ENCODE peak calls at places on chromosomes 5 and 9, in eight cellular contexts. One of them, this sample, is unnamed.

GRCh38 chr5:94698189-94698588 is 79.7 kb downstream of the SLF1 start:
- DNase-seq in gastrocnemius medialis: no peak
- DNase-seq in tibial nerve: no peak
- DNase-seq in upper lobe of right lung: no peak
- DNase-seq in sigmoid colon: no peak
- DNase-seq in heart right ventricle: no peak
- DNase-seq in suprapubic skin: no peak
- DNase-seq in colonic mucosa: no peak
- DNase-seq in this sample: no peak

GRCh38 chr9:134657666-134658377 is 16.2 kb downstream of the COL5A1 start:
- DNase-seq in tibial nerve: no peak
- DNase-seq in colonic mucosa: no peak
- DNase-seq in gastrocnemius medialis: no peak
- DNase-seq in upper lobe of right lung: peak
- DNase-seq in heart right ventricle: no peak
- DNase-seq in suprapubic skin: no peak
- DNase-seq in sigmoid colon: peak
- DNase-seq in this sample: no peak

GRCh38 chr9:76932778-76933177 is 26.9 kb upstream of the PRUNE2 start:
- DNase-seq in gastrocnemius medialis: no peak
- DNase-seq in suprapubic skin: no peak
- DNase-seq in sigmoid colon: no peak
- DNase-seq in tibial nerve: no peak
- DNase-seq in colonic mucosa: no peak
- DNase-seq in upper lobe of right lung: no peak
- DNase-seq in heart right ventricle: no peak
- DNase-seq in this sample: no peak

GRCh38 chr5:66642538-66642937 is 46.3 kb downstream of the MAST4 start:
- DNase-seq in upper lobe of right lung: no peak
- DNase-seq in suprapubic skin: no peak
- DNase-seq in sigmoid colon: no peak
- DNase-seq in colonic mucosa: no peak
- DNase-seq in tibial nerve: no peak
- DNase-seq in heart right ventricle: no peak
- DNase-seq in gastrocnemius medialis: no peak
- DNase-seq in this sample: no peak

GRCh38 chr5:59034498-59035186 is 451.8 kb downstream of the RAB3C start:
- DNase-seq in suprapubic skin: no peak
- DNase-seq in gastrocnemius medialis: no peak
- DNase-seq in upper lobe of right lung: no peak
- DNase-seq in heart right ventricle: no peak
- DNase-seq in tibial nerve: no peak
- DNase-seq in sigmoid colon: no peak
- DNase-seq in colonic mucosa: no peak
- DNase-seq in this sample: no peak

GRCh38 chr9:38027714-38028113 is 41.3 kb downstream of the SHB start:
- DNase-seq in suprapubic skin: no peak
- DNase-seq in tibial nerve: no peak
- DNase-seq in heart right ventricle: no peak
- DNase-seq in sigmoid colon: no peak
- DNase-seq in colonic mucosa: no peak
- DNase-seq in upper lobe of right lung: no peak
- DNase-seq in gastrocnemius medialis: no peak
- DNase-seq in this sample: no peak

GRCh38 chr9:123957168-123957721 is 27.3 kb upstream of the DENND1A start:
- DNase-seq in tibial nerve: no peak
- DNase-seq in sigmoid colon: no peak
- DNase-seq in colonic mucosa: no peak
- DNase-seq in suprapubic skin: no peak
- DNase-seq in heart right ventricle: no peak
- DNase-seq in upper lobe of right lung: no peak
- DNase-seq in gastrocnemius medialis: no peak
- DNase-seq in this sample: no peak

GRCh38 chr5:176154821-176155220 is 83.4 kb upstream of the SIMC1 start:
- DNase-seq in heart right ventricle: no peak
- DNase-seq in colonic mucosa: no peak
- DNase-seq in gastrocnemius medialis: no peak
- DNase-seq in upper lobe of right lung: no peak
- DNase-seq in suprapubic skin: no peak
- DNase-seq in sigmoid colon: no peak
- DNase-seq in tibial nerve: no peak
- DNase-seq in this sample: no peak

GRCh38 chr5:180169246-180170110 is 39.5 kb downstream of the RASGEF1C start:
- DNase-seq in heart right ventricle: no peak
- DNase-seq in suprapubic skin: no peak
- DNase-seq in gastrocnemius medialis: no peak
- DNase-seq in tibial nerve: no peak
- DNase-seq in colonic mucosa: no peak
- DNase-seq in sigmoid colon: no peak
- DNase-seq in upper lobe of right lung: no peak
- DNase-seq in this sample: no peak

GRCh38 chr5:63263409-63263808 is 684.8 kb downstream of the LRRC70 start:
- DNase-seq in upper lobe of right lung: no peak
- DNase-seq in tibial nerve: no peak
- DNase-seq in sigmoid colon: no peak
- DNase-seq in heart right ventricle: no peak
- DNase-seq in colonic mucosa: no peak
- DNase-seq in suprapubic skin: no peak
- DNase-seq in gastrocnemius medialis: no peak
- DNase-seq in this sample: no peak

GRCh38 chr5:67897980-67898379 is 317.6 kb upstream of the PIK3R1 start:
- DNase-seq in tibial nerve: no peak
- DNase-seq in sigmoid colon: no peak
- DNase-seq in suprapubic skin: no peak
- DNase-seq in heart right ventricle: no peak
- DNase-seq in colonic mucosa: no peak
- DNase-seq in upper lobe of right lung: no peak
- DNase-seq in gastrocnemius medialis: peak
- DNase-seq in this sample: no peak

GRCh38 chr5:61599370-61600140 is 267.5 kb downstream of the ZSWIM6 start:
- DNase-seq in heart right ventricle: no peak
- DNase-seq in colonic mucosa: no peak
- DNase-seq in upper lobe of right lung: no peak
- DNase-seq in suprapubic skin: no peak
- DNase-seq in sigmoid colon: no peak
- DNase-seq in tibial nerve: no peak
- DNase-seq in gastrocnemius medialis: no peak
- DNase-seq in this sample: no peak

GRCh38 chr9:84297162-84297821 is 43.3 kb downstream of the SLC28A3 start:
- DNase-seq in gastrocnemius medialis: no peak
- DNase-seq in colonic mucosa: no peak
- DNase-seq in upper lobe of right lung: no peak
- DNase-seq in suprapubic skin: no peak
- DNase-seq in sigmoid colon: no peak
- DNase-seq in heart right ventricle: no peak
- DNase-seq in tibial nerve: no peak
- DNase-seq in this sample: no peak

GRCh38 chr9:136674786-136675349 is 12.2 kb downstream of the EGFL7 start:
- DNase-seq in sigmoid colon: no peak
- DNase-seq in heart right ventricle: peak
- DNase-seq in suprapubic skin: no peak
- DNase-seq in colonic mucosa: peak
- DNase-seq in gastrocnemius medialis: no peak
- DNase-seq in upper lobe of right lung: peak
- DNase-seq in tibial nerve: no peak
- DNase-seq in this sample: no peak

GRCh38 chr5:35736280-35736679 is 118.6 kb downstream of the SPEF2 start:
- DNase-seq in heart right ventricle: no peak
- DNase-seq in suprapubic skin: no peak
- DNase-seq in colonic mucosa: no peak
- DNase-seq in gastrocnemius medialis: no peak
- DNase-seq in sigmoid colon: no peak
- DNase-seq in tibial nerve: no peak
- DNase-seq in upper lobe of right lung: no peak
- DNase-seq in this sample: no peak

GRCh38 chr5:125559296-125559695 is 812.9 kb upstream of the ZNF608 start:
- DNase-seq in upper lobe of right lung: no peak
- DNase-seq in tibial nerve: no peak
- DNase-seq in sigmoid colon: no peak
- DNase-seq in heart right ventricle: no peak
- DNase-seq in gastrocnemius medialis: no peak
- DNase-seq in suprapubic skin: no peak
- DNase-seq in colonic mucosa: no peak
- DNase-seq in this sample: no peak

GRCh38 chr5:91225848-91226686 is 157.1 kb downstream of the ARRDC3 start:
- DNase-seq in upper lobe of right lung: peak
- DNase-seq in colonic mucosa: peak
- DNase-seq in sigmoid colon: no peak
- DNase-seq in gastrocnemius medialis: no peak
- DNase-seq in suprapubic skin: no peak
- DNase-seq in tibial nerve: no peak
- DNase-seq in heart right ventricle: no peak
- DNase-seq in this sample: no peak

DNA sequence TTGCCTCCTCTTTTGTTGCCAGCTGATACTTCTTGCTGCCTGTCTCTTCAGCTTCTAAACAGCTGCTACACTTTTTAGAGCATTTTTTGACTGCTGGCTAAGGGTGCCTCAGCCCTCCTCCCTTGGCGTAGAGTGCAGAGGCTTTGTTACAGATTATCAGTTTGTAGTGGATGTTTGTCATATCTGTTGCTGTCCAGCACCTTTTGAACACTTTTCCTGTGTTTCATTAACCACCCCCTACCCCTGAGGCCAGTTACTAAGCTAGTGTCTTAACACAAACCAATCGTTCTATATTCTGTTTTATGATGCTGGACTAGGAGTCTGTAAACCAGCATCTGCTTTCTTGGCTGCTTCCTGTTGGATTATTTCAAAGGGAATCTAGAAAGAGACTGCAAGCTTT is 441.5 kb downstream of the DNAH5 start:
- DNase-seq in tibial nerve: no peak
- DNase-seq in gastrocnemius medialis: no peak
- DNase-seq in heart right ventricle: no peak
- DNase-seq in sigmoid colon: no peak
- DNase-seq in colonic mucosa: no peak
- DNase-seq in upper lobe of right lung: no peak
- DNase-seq in suprapubic skin: no peak
- DNase-seq in this sample: no peak
- TF ChIP-seq CTCF in tibial nerve: no peak
- TF ChIP-seq CTCF in gastrocnemius medialis: no peak
- TF ChIP-seq CTCF in heart right ventricle: no peak
- TF ChIP-seq CTCF in sigmoid colon: no peak
- TF ChIP-seq CTCF in colonic mucosa: no peak
- TF ChIP-seq CTCF in upper lobe of right lung: no peak
- TF ChIP-seq CTCF in suprapubic skin: no peak
- TF ChIP-seq CTCF in this sample: no peak

GRCh38 chr9:23555849-23556248 is 270.2 kb downstream of the ELAVL2 start:
- DNase-seq in upper lobe of right lung: no peak
- DNase-seq in suprapubic skin: no peak
- DNase-seq in heart right ventricle: no peak
- DNase-seq in sigmoid colon: no peak
- DNase-seq in gastrocnemius medialis: no peak
- DNase-seq in colonic mucosa: no peak
- DNase-seq in tibial nerve: no peak
- DNase-seq in this sample: no peak

GRCh38 chr9:23556459-23556858 is 269.6 kb downstream of the ELAVL2 start:
- DNase-seq in colonic mucosa: no peak
- DNase-seq in tibial nerve: no peak
- DNase-seq in suprapubic skin: no peak
- DNase-seq in heart right ventricle: no peak
- DNase-seq in gastrocnemius medialis: no peak
- DNase-seq in sigmoid colon: no peak
- DNase-seq in upper lobe of right lung: no peak
- DNase-seq in this sample: no peak

GRCh38 chr9:23552876-23553275 is 273.2 kb downstream of the ELAVL2 start:
- DNase-seq in suprapubic skin: no peak
- DNase-seq in tibial nerve: no peak
- DNase-seq in upper lobe of right lung: no peak
- DNase-seq in sigmoid colon: no peak
- DNase-seq in colonic mucosa: no peak
- DNase-seq in gastrocnemius medialis: no peak
- DNase-seq in heart right ventricle: no peak
- DNase-seq in this sample: no peak

GRCh38 chr9:23551929-23552707 is 273.9 kb downstream of the ELAVL2 start:
- DNase-seq in heart right ventricle: no peak
- DNase-seq in gastrocnemius medialis: no peak
- DNase-seq in sigmoid colon: no peak
- DNase-seq in suprapubic skin: no peak
- DNase-seq in tibial nerve: no peak
- DNase-seq in colonic mucosa: no peak
- DNase-seq in upper lobe of right lung: no peak
- DNase-seq in this sample: no peak

GRCh38 chr9:23554691-23555090 is 271.3 kb downstream of the ELAVL2 start:
- DNase-seq in upper lobe of right lung: no peak
- DNase-seq in sigmoid colon: no peak
- DNase-seq in gastrocnemius medialis: no peak
- DNase-seq in suprapubic skin: no peak
- DNase-seq in heart right ventricle: no peak
- DNase-seq in tibial nerve: no peak
- DNase-seq in colonic mucosa: no peak
- DNase-seq in this sample: no peak
- TF ChIP-seq CTCF in upper lobe of right lung: no peak
- TF ChIP-seq CTCF in sigmoid colon: no peak
- TF ChIP-seq CTCF in gastrocnemius medialis: no peak
- TF ChIP-seq CTCF in suprapubic skin: no peak
- TF ChIP-seq CTCF in heart right ventricle: no peak
- TF ChIP-seq CTCF in tibial nerve: no peak
- TF ChIP-seq CTCF in colonic mucosa: no peak
- TF ChIP-seq CTCF in this sample: no peak

GRCh38 chr9:130451509-130452388 is 7.0 kb downstream of the ASS1 start:
- DNase-seq in sigmoid colon: peak
- DNase-seq in tibial nerve: peak
- DNase-seq in heart right ventricle: peak
- DNase-seq in gastrocnemius medialis: peak
- DNase-seq in upper lobe of right lung: peak
- DNase-seq in colonic mucosa: peak
- DNase-seq in suprapubic skin: no peak
- DNase-seq in this sample: peak
- TF ChIP-seq CTCF in sigmoid colon: peak
- TF ChIP-seq CTCF in tibial nerve: no peak
- TF ChIP-seq CTCF in heart right ventricle: peak
- TF ChIP-seq CTCF in gastrocnemius medialis: no peak
- TF ChIP-seq CTCF in upper lobe of right lung: peak
- TF ChIP-seq CTCF in colonic mucosa: peak
- TF ChIP-seq CTCF in suprapubic skin: peak
- TF ChIP-seq CTCF in this sample: peak

GRCh38 chr9:21070887-21071286 is 6.9 kb downstream of the IFNB1 start:
- DNase-seq in suprapubic skin: no peak
- DNase-seq in sigmoid colon: no peak
- DNase-seq in colonic mucosa: no peak
- DNase-seq in gastrocnemius medialis: no peak
- DNase-seq in tibial nerve: no peak
- DNase-seq in upper lobe of right lung: no peak
- DNase-seq in heart right ventricle: no peak
- DNase-seq in this sample: no peak

GRCh38 chr9:21075484-21075883 is 2.3 kb downstream of the IFNB1 start:
- DNase-seq in colonic mucosa: no peak
- DNase-seq in heart right ventricle: no peak
- DNase-seq in sigmoid colon: no peak
- DNase-seq in upper lobe of right lung: no peak
- DNase-seq in tibial nerve: no peak
- DNase-seq in suprapubic skin: no peak
- DNase-seq in gastrocnemius medialis: no peak
- DNase-seq in this sample: no peak

DNA sequence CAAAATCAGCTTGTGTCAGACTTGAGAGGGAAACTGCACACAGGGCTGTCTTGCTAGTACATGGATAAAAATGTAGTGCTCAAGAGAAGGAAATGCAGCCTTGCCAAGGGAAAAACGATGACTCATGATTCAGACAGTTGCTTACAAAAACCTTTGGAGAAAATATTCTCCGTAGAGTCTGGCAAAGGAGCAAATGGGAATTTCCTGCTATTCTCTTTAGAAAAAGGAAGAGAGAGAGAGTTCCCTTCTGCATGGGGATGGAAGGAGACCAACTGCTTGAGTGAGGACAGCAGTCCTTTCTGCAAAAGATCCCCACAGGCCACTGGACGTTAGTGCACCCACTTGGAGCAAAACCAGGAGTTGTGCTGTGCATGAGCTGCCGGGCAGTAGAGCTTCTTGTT is 7.6 kb downstream of the IFNB1 start:
- DNase-seq in colonic mucosa: no peak
- DNase-seq in gastrocnemius medialis: peak
- DNase-seq in heart right ventricle: peak
- DNase-seq in upper lobe of right lung: no peak
- DNase-seq in sigmoid colon: peak
- DNase-seq in tibial nerve: peak
- DNase-seq in suprapubic skin: no peak
- DNase-seq in this sample: no peak
- TF ChIP-seq CTCF in colonic mucosa: no peak
- TF ChIP-seq CTCF in gastrocnemius medialis: no peak
- TF ChIP-seq CTCF in heart right ventricle: no peak
- TF ChIP-seq CTCF in upper lobe of right lung: peak
- TF ChIP-seq CTCF in sigmoid colon: peak
- TF ChIP-seq CTCF in tibial nerve: peak
- TF ChIP-seq CTCF in suprapubic skin: no peak
- TF ChIP-seq CTCF in this sample: peak

This sample was measured in type B pancreatic cell.